ENCODE peak calls at places on chromosomes 11 and 22, in four cellular contexts. C is bronchial epithelial cell, D is GM23338, T is MM.1S. F is an unnamed sample. For H3K27me3, the result is how much of the 10 kb centered on the place peaks cover.

GRCh38 chr11:31974737-31975136 is 116.1 kb upstream of the RCN1 start:
- DNase-seq in T (no peak), D (no peak), C (peak), F (peak)

GRCh38 chr22:49068861-49069260 is 758.8 kb downstream of the BRD1 start:
- DNase-seq in D (no peak), C (no peak), T (no peak), F (no peak)

GRCh38 chr11:59899532-59899931 is 20.9 kb downstream of the OOSP3 start:
- DNase-seq in T (no peak), D (peak), C (no peak), F (no peak)

GRCh38 chr11:132099692-132100091 is 729.3 kb downstream of the NTM start:
- DNase-seq in T (peak), D (peak), C (no peak), F (no peak)

GRCh38 chr11:132685174-132685611 is 847.1 kb downstream of the OPCML start:
- DNase-seq in C (peak), D (no peak), T (peak), F (peak)

GRCh38 chr22:44627521-44628139 is 74.4 kb upstream of the PRR5 start:
- DNase-seq in D (no peak), T (no peak), C (no peak), F (no peak)

GRCh38 chr22:48824673-48825651 is 1002.7 kb downstream of the BRD1 start:
- DNase-seq in T (no peak), D (no peak), C (no peak), F (no peak)

GRCh38 chr11:119706029-119706428 is 23.0 kb downstream of the NECTIN1 start:
- DNase-seq in C (no peak), D (no peak), T (no peak), F (no peak)

GRCh38 chr11:77193915-77194830 is 66.1 kb downstream of the MYO7A start:
- DNase-seq in D (no peak), C (no peak), T (no peak), F (no peak)

GRCh38 chr22:36569999-36570398 is 41.0 kb upstream of the EIF3D start:
- DNase-seq in D (peak), C (peak), T (no peak), F (no peak)

DNA sequence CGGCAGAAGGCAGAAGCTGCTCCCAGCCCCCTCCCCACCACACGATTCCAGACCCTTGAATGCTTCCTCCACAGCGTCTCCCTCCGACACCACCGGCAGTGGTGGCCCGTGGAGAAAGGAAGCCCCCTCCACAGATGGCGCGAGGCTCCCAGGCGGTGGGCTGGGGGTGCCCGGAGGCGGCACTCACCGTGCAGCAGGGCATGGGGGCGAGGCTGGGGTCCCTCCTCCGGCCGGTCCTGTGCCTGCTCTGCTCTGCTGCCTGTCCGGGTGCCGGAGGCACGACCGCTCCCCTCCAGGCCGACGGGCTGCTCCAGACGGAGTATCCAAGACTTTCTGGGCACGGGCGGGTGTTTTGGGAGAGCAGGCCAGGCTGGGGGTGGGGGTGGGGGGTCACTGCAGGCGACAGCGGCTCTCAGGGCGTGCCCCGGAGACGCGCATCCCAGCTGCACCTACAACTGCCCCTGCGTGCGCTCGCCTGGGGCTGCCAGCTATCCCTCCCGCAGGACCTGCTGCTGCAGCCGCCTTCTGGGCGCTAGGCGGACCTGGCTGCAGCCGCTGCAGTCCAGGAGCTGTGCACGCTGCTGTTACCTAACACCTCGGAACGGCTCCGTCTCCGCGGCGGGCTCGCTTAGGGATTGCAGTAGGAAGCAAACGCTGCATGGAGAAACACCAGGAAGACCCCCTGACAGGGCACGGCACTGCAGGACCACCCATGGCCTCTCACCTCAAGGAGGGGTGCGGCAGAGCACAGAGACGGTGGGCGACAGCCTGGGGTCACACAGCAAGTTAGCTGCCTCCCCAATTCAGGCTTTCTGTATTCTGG is 15.2 kb downstream of the MRGPRG start:
- DNase-seq in D (peak), C (no peak), T (no peak), F (no peak)
- TF ChIP-seq CTCF in D (peak), C (no peak), T (no peak), F (no peak)

GRCh38 chr11:44324222-44324621 is 14.3 kb upstream of the ALX4 start:
- DNase-seq in T (no peak), D (no peak), C (no peak), F (no peak)
- H3K27me3 ChIP-seq in T (under half), D (half or more), C (under half), F (under half)

GRCh38 chr22:40856513-40857308 is at the start of the genes ST13 and XPNPEP3:
- DNase-seq in T (peak), D (peak), C (peak), F (peak)
- TF ChIP-seq CTCF in T (no peak), D (no peak), C (peak), F (peak)

GRCh38 chr11:129366737-129367597 is 8.7 kb upstream of the BARX2 start:
- DNase-seq in T (no peak), D (no peak), C (peak), F (no peak)
- H3K27me3 ChIP-seq in T (under half), D (half or more), C (under half), F (under half)

GRCh38 chr11:129375731-129376657 is at the start of gene BARX2:
- DNase-seq in C (peak), T (peak), D (peak), F (no peak)
- TF ChIP-seq CTCF in C (peak), T (peak), D (peak), F (peak)

GRCh38 chr11:72675221-72675620 is 999 bp upstream of the PDE2A start:
- DNase-seq in T (no peak), C (no peak), D (no peak), F (no peak)
- H3K27me3 ChIP-seq in T (half or more), C (under half), D (half or more), F (under half)

GRCh38 chr22:37884420-37884819 is 21.7 kb upstream of the MICALL1 start:
- DNase-seq in T (no peak), D (no peak), C (no peak), F (peak)

GRCh38 chr22:37892566-37893338 is 13.3 kb upstream of the MICALL1 start:
- DNase-seq in D (no peak), C (no peak), T (no peak), F (no peak)

GRCh38 chr22:37891926-37892325 is 14.2 kb upstream of the MICALL1 start:
- DNase-seq in T (no peak), C (no peak), D (no peak), F (no peak)

GRCh38 chr22:37893583-37893983 is 12.5 kb upstream of the MICALL1 start:
- DNase-seq in D (no peak), C (no peak), T (no peak), F (no peak)

DNA sequence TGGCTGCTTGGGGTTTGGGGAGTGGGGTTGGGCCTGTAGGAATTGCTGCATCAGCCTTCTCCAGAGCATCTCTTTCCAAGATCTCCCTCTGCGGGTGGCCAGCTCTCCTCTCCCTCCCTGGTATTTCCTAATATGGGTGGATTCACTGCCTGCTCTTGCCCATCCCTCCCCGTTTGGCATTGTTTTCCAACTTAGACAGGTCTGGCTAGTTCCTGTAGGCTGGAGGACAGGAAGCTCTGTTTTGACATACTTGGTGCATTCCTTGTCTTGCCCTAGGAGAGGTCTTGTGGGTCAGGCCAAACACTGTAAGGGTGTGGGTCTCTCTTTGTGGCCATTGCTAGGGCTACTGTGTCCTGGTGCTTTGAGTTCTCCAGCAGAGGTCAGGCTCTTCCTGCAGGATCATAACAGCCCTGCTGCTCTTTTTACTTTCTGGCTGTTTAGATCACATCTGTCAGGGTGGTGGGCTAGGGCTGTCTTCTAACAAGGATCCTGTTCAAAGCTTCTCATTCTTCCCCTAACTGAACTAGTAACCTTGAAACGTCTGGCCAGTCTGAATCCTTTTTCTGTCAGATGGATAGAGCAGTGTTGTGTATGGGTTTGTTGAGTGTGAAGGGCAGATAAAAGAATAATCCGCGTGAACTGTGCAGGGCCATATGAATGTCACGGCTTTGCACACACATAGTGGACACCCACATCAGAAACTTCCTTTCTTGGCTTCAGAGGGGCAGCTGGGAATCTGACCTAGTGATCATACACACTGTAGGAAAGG is 18.3 kb upstream of the MICALL1 start:
- DNase-seq in C (peak), D (peak), T (no peak), F (no peak)
- TF ChIP-seq CTCF in C (peak), D (peak), T (peak), F (peak)

GRCh38 chr11:125745979-125746378 is at the start of gene PATE1:
- DNase-seq in D (no peak), T (no peak), C (no peak), F (no peak)
- H3K27me3 ChIP-seq in D (under half), T (under half), C (under half), F (under half)

GRCh38 chr22:43085658-43086606 is 3.3 kb downstream of the TTLL1 start:
- DNase-seq in T (peak), D (no peak), C (no peak), F (no peak)

GRCh38 chr22:43088616-43088978 is 594 bp downstream of the TTLL1 start:
- DNase-seq in C (no peak), D (no peak), T (no peak), F (no peak)

GRCh38 chr22:43092085-43092484 is 2.9 kb upstream of the TTLL1 start:
- DNase-seq in T (no peak), C (no peak), D (no peak), F (no peak)

GRCh38 chr22:43090130-43090789 is 1.1 kb upstream of the TTLL1 start:
- DNase-seq in D (no peak), C (peak), T (peak), F (peak)

GRCh38 chr22:43088979-43089717 is at the start of gene TTLL1:
- DNase-seq in D (peak), T (peak), C (peak), F (peak)
- TF ChIP-seq CTCF in D (no peak), T (no peak), C (no peak), F (no peak)

GRCh38 chr22:45970709-45971388 is 6.1 kb downstream of the WNT7B start:
- DNase-seq in D (peak), T (no peak), C (no peak), F (no peak)
- H3K27me3 ChIP-seq in D (half or more), T (half or more), C (under half), F (under half)

F was measured in BJ.